ENCODE peak calls at places on chromosomes 7 and 10, in five cellular contexts. V, P, X, G and Y are unnamed samples.
A peak's percentile ranks its signal among the peaks of the same experiment; 100 is the strongest.

GRCh38 chr7:2530076-2530967 is 10.7 kb downstream of the LFNG start:
- DNase-seq in V (no peak), G (peak; percentile 79), X (no peak), P (peak; percentile 47), Y (no peak)

GRCh38 chr10:69344591-69345244 is 66.4 kb downstream of the HK1 start:
- DNase-seq in G (no peak), X (no peak), P (no peak), V (no peak), Y (no peak)

GRCh38 chr7:23530355-23530754 is 1.4 kb downstream of the TRA2A start:
- DNase-seq in V (peak; percentile 26), G (peak; percentile 29), P (peak; percentile 21), X (peak; percentile 57), Y (peak; percentile 22)

GRCh38 chr7:98913612-98914011 is 35.3 kb downstream of the TRRAP start:
- DNase-seq in G (no peak), X (peak; percentile 37), V (peak; percentile 4), P (no peak), Y (no peak)

GRCh38 chr7:157932498-157933218 is 595.9 kb downstream of the DNAJB6 start:
- DNase-seq in V (no peak), X (no peak), G (no peak), P (no peak), Y (peak; percentile 1)

GRCh38 chr10:43196981-43197833 is 59.0 kb downstream of the CSGALNACT2 start:
- DNase-seq in P (no peak), G (no peak), X (no peak), V (no peak), Y (no peak)

GRCh38 chr10:73937333-73938020 is 26.5 kb downstream of the PLAU start:
- DNase-seq in X (no peak), G (no peak), V (no peak), P (no peak), Y (no peak)

GRCh38 chr10:100562008-100562672 is 26.4 kb downstream of the HIF1AN start:
- DNase-seq in X (peak; percentile 71), G (peak; percentile 65), V (peak; percentile 23), P (peak; percentile 48), Y (peak; percentile 36)